ENCODE peak calls at places on chromosomes 3 and 15, in nine cellular contexts. B is body of pancreas; Z is astrocyte of the cerebellum; J is A549; V is foreskin fibroblast; Y is HL-60; C is cardiac muscle cell; S is naive thymus-derived CD4-positive, alpha-beta T cell; F is heart left ventricle. E is an unnamed sample.

GRCh38 chr3:153232737-153233330 is 70.8 kb downstream of the RAP2B start:
- DNase-seq in C (no peak), B (no peak), S (no peak), Z (peak), J (no peak), F (no peak), Y (no peak), V (peak), E (no peak)

GRCh38 chr3:189626286-189626685 is 4.9 kb upstream of the TP63 start:
- DNase-seq in Y (no peak), F (no peak), V (no peak), B (no peak), Z (no peak), S (no peak), J (no peak), C (no peak), E (no peak)

GRCh38 chr3:39361252-39361927 is 21.8 kb upstream of the SLC25A38 start:
- DNase-seq in B (no peak), J (no peak), C (no peak), S (peak), F (no peak), Y (peak), Z (no peak), V (no peak), E (no peak)

GRCh38 chr15:78761891-78762385 is 49.3 kb downstream of the ADAMTS7 start:
- DNase-seq in J (no peak), C (no peak), Y (no peak), V (no peak), F (no peak), B (no peak), Z (no peak), S (no peak), E (peak)

GRCh38 chr3:187778726-187779125 is 33.5 kb upstream of the BCL6 start:
- DNase-seq in V (no peak), F (no peak), J (no peak), C (no peak), B (no peak), S (no peak), Z (no peak), Y (no peak), E (no peak)

GRCh38 chr3:66598168-66598567 is 97.3 kb upstream of the LRIG1 start:
- DNase-seq in Y (no peak), J (no peak), S (no peak), F (no peak), V (peak), Z (peak), B (no peak), C (no peak), E (peak)

GRCh38 chr3:187167795-187168194 is 28.5 kb upstream of the RPL39L start:
- DNase-seq in V (no peak), S (no peak), J (no peak), B (no peak), Y (no peak), F (peak), Z (no peak), C (no peak), E (no peak)

GRCh38 chr3:154316974-154317767 is 7.1 kb downstream of the DHX36 start:
- DNase-seq in V (no peak), Z (no peak), S (no peak), J (no peak), F (no peak), B (no peak), C (no peak), Y (no peak), E (no peak)

GRCh38 chr3:62097121-62097520 is 276.2 kb downstream of the FEZF2 start:
- DNase-seq in V (no peak), Y (no peak), F (no peak), Z (no peak), B (no peak), C (no peak), J (no peak), S (no peak), E (no peak)

GRCh38 chr3:127483902-127484591 is 106.5 kb downstream of the TPRA1 start:
- DNase-seq in S (no peak), Y (peak), C (no peak), Z (no peak), V (no peak), J (no peak), F (peak), B (no peak), E (no peak)

GRCh38 chr15:32979710-32980109 is 214.8 kb downstream of the FMN1 start:
- DNase-seq in B (no peak), S (no peak), J (no peak), V (peak), Z (peak), Y (no peak), C (no peak), F (no peak), E (no peak)

GRCh38 chr3:29514912-29515311 is 234.0 kb downstream of the RBMS3 start:
- DNase-seq in Y (no peak), F (no peak), B (no peak), C (peak), Z (no peak), S (no peak), V (no peak), J (no peak), E (no peak)

GRCh38 chr15:34109775-34110663 is 8.1 kb downstream of the PGBD4 start:
- DNase-seq in Y (peak), S (no peak), C (peak), J (peak), F (no peak), Z (peak), V (peak), B (no peak), E (no peak)

GRCh38 chr3:184341925-184342324 is 4.5 kb downstream of the FAM131A start:
- DNase-seq in Y (no peak), C (no peak), S (no peak), V (no peak), B (peak), Z (no peak), F (no peak), J (no peak), E (no peak)

GRCh38 chr3:157071744-157072525 is 88.0 kb downstream of the CCNL1 start:
- DNase-seq in B (no peak), V (no peak), Z (no peak), S (no peak), J (no peak), Y (no peak), F (no peak), C (no peak), E (no peak)

GRCh38 chr15:24878153-24878552 is 76.6 kb upstream of the SNRPN start:
- DNase-seq in Y (no peak), C (no peak), Z (no peak), S (no peak), J (no peak), V (peak), F (peak), B (peak), E (no peak)

GRCh38 chr3:82100378-82100777 is 338.9 kb upstream of the GBE1 start:
- DNase-seq in S (no peak), C (peak), F (no peak), Y (no peak), Z (no peak), J (no peak), B (no peak), V (no peak), E (no peak)

GRCh38 chr3:56122911-56123310 is 345.4 kb downstream of the ERC2 start:
- DNase-seq in V (no peak), J (no peak), B (no peak), S (no peak), C (no peak), F (no peak), Z (no peak), Y (no peak), E (no peak)

GRCh38 chr15:42062284-42062806 is 32.0 kb downstream of the PLA2G4D start:
- DNase-seq in F (no peak), V (no peak), Z (no peak), J (no peak), C (no peak), B (no peak), Y (no peak), S (no peak), E (no peak)

GRCh38 chr3:134978658-134979057 is 183.6 kb downstream of the EPHB1 start:
- DNase-seq in V (no peak), Y (no peak), B (no peak), Z (no peak), J (no peak), F (no peak), C (no peak), S (no peak), E (no peak)

GRCh38 chr15:96687388-96688107 is 357.0 kb downstream of the NR2F2 start:
- DNase-seq in Y (no peak), B (no peak), J (no peak), C (no peak), S (no peak), F (no peak), Z (no peak), V (no peak), E (no peak)

GRCh38 chr3:129104498-129105079 is 17.0 kb downstream of the RAB43 start:
- DNase-seq in F (no peak), B (no peak), C (no peak), Y (no peak), J (no peak), S (no peak), Z (no peak), V (no peak), E (no peak)

GRCh38 chr3:183566882-183567281 is 11.4 kb upstream of the KLHL6 start:
- DNase-seq in B (no peak), F (no peak), Y (no peak), J (no peak), S (no peak), Z (no peak), C (no peak), V (no peak), E (no peak)

GRCh38 chr15:45715528-45715927 is 80.7 kb downstream of the SQOR start:
- DNase-seq in Y (no peak), F (no peak), Z (no peak), C (no peak), J (no peak), S (no peak), V (no peak), B (no peak), E (no peak)

GRCh38 chr3:13073042-13073906 is at the start of gene IQSEC1:
- DNase-seq in C (peak), J (no peak), B (peak), F (peak), Z (no peak), Y (no peak), S (peak), V (no peak), E (no peak)

GRCh38 chr3:42673082-42673481 is 12.3 kb upstream of the KLHL40 start:
- DNase-seq in C (no peak), F (no peak), J (no peak), V (no peak), Y (no peak), Z (no peak), B (no peak), S (no peak), E (no peak)

GRCh38 chr15:31391687-31392671 is 65.3 kb downstream of the KLF13 start:
- DNase-seq in B (peak), F (peak), S (peak), J (peak), C (peak), V (peak), Z (no peak), Y (peak), E (peak)

GRCh38 chr3:121545049-121545563 is 682 bp downstream of the POLQ start:
- DNase-seq in S (no peak), Z (no peak), F (no peak), J (peak), V (no peak), B (no peak), C (peak), Y (no peak), E (no peak)

GRCh38 chr3:45366305-45366704 is 22.1 kb upstream of the LARS2 start:
- DNase-seq in S (no peak), Z (no peak), J (no peak), C (no peak), B (no peak), F (no peak), Y (peak), V (no peak), E (no peak)

GRCh38 chr3:32948625-32949445 is 2.6 kb upstream of the CCR4 start:
- DNase-seq in C (no peak), B (no peak), S (no peak), V (no peak), F (no peak), J (no peak), Y (no peak), Z (no peak), E (no peak)

GRCh38 chr3:191076903-191077552 is 122.0 kb upstream of the OSTN start:
- DNase-seq in V (no peak), J (no peak), F (no peak), B (no peak), S (no peak), C (no peak), Y (no peak), Z (no peak), E (no peak)

GRCh38 chr3:34808287-34808686 is 831.0 kb upstream of the ARPP21 start:
- DNase-seq in B (no peak), S (no peak), Y (no peak), V (no peak), F (no peak), Z (no peak), J (no peak), C (no peak), E (no peak)

GRCh38 chr15:90903733-90904536 is 833 bp downstream of the MAN2A2 start:
- DNase-seq in B (peak), Y (peak), Z (peak), C (peak), V (no peak), F (no peak), S (no peak), J (peak), E (no peak)
- H3K4me3 ChIP-seq in B (peak), Y (peak), Z (peak), C (peak), V (peak), F (peak), S (peak), J (peak), E (peak)

DNA sequence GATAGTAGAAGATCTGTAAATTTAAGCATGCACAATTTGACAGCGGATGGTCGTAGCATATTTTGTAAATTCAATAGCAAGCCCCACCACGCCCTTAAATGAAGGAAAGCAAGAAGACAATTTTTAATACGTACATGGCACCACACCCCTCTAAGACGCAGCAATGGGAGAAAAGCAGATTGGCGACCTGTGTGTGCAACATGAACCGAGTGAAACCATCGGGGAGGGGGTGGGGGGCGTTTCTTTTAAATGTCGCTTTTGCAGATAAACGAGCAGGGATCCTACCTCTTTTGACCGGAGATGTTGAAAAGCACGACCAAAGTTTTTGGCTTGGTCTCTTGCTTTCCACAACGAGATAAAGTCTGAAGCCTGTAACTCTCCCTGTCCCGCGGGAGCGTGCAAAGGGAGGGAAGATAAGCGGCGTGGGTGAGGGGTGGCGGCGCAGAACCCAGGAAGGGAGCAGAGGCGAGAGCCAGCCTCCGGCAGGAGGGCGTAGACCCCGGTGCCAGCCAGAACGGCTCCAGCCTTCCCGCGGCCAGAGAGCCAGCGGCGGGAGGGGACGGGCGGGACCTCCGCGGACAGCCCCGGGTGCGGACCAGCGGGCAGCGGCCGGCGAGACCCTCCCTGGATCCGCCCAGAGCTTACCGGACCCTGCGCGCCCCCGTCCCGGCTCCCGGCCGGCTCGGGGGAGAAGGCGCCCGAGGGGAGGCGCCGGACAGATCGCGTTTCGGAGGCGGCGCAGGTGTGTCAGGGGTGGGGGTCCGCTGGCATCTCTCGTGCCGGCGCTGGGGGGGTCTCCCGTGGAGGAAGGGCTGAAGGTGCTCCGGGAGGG is at the start of gene CHL1:
- DNase-seq in C (peak), J (no peak), V (no peak), B (no peak), S (no peak), Y (no peak), F (no peak), Z (no peak), E (peak)
- H3K4me3 ChIP-seq in C (peak), J (peak), V (no peak), B (peak), S (no peak), Y (no peak), F (peak), Z (peak), E (peak)

DNA sequence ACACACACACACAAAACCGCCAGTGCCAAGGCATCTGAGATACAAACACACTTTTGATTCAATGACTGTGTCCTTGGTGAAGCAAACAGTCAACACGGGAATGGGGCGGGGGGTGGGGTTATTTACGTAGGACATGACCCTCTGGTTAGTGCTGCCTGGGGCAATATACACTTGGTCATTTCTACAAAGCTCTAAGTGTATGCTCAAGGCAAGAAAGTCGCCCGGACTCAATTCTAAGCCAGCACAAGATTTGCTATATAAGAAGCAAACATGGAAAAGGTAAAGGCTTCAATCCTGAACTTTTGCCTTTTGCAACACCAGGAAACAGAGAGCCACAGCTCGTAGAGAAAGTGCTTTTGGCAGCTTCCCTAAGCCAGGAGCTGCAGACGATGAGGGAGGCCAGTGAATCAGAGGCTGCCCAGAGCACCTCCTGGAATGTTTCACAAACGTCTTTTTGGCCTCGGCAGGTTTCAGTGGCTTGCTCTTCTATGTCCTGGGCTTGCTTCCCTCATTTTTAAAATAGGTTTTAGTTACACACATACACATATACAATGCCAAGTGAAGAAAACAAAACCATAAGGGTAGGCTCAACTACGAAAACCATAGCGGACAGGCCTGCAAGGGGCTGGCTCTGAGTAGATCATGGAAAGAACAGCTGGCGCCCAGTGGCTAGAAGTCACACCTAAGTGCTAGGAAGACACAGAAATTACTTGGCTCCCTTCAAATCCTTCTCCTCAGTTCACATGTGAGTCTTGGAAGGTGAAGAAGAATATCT is 73.6 kb downstream of the TM4SF4 start:
- DNase-seq in V (peak), S (no peak), Z (peak), C (no peak), B (peak), Y (no peak), J (peak), F (peak), E (no peak)
- H3K4me3 ChIP-seq in V (no peak), S (no peak), Z (no peak), C (no peak), B (no peak), Y (no peak), J (peak), F (no peak), E (peak)

GRCh38 chr3:159828542-159828943 is 160.1 kb upstream of the IL12A start:
- DNase-seq in V (peak), F (no peak), Z (peak), Y (peak), J (peak), B (no peak), S (no peak), C (peak), E (no peak)
- H3K4me3 ChIP-seq in V (peak), F (no peak), Z (no peak), Y (no peak), J (no peak), B (no peak), S (no peak), C (no peak), E (no peak)